ENCODE peak calls at places on chromosomes 2 and 18, in seven cellular contexts. E, I, H, J, W, N and B are unnamed samples.

GRCh38 chr2:68041704-68042245 is 21.0 kb downstream of the C1D start:
- DNase-seq in H (no peak), I (no peak), N (no peak), J (no peak), E (no peak), W (no peak), B (no peak)

GRCh38 chr2:88666576-88666975 is 24.9 kb upstream of the RPIA start:
- DNase-seq in N (no peak), I (no peak), H (no peak), E (no peak), J (no peak), W (no peak), B (no peak)

GRCh38 chr2:33425660-33426059 is 50.8 kb upstream of the RASGRP3 start:
- DNase-seq in E (peak; percentile 49), I (no peak), H (no peak), J (no peak), N (no peak), W (no peak), B (no peak)

GRCh38 chr2:237591021-237591370 is 462 bp upstream of the RAB17 start:
- DNase-seq in E (peak; percentile 29), N (no peak), I (no peak), W (no peak), J (no peak), H (peak; percentile 78), B (no peak)

GRCh38 chr2:60447943-60448342 is 105.5 kb downstream of the BCL11A start:
- DNase-seq in E (no peak), J (no peak), N (no peak), W (no peak), I (no peak), H (no peak), B (no peak)

GRCh38 chr18:7329036-7329435 is 98.1 kb downstream of the LRRC30 start:
- DNase-seq in J (no peak), W (no peak), I (no peak), H (no peak), E (peak; percentile 84), N (no peak), B (no peak)

GRCh38 chr18:70659026-70659726 is 370.3 kb downstream of the SOCS6 start:
- DNase-seq in E (peak; percentile 3), N (peak; percentile 45), I (no peak), W (no peak), J (no peak), H (no peak), B (no peak)

GRCh38 chr18:37258131-37258530 is 307.5 kb downstream of the CELF4 start:
- DNase-seq in H (no peak), I (no peak), W (no peak), E (no peak), N (no peak), J (no peak), B (no peak)

GRCh38 chr2:31979966-31980365 is 30.8 kb downstream of the MEMO1 start:
- DNase-seq in J (no peak), W (no peak), E (no peak), N (no peak), I (no peak), H (no peak), B (no peak)

GRCh38 chr2:11771971-11772615 is 25.7 kb downstream of the LPIN1 start:
- DNase-seq in H (no peak), E (no peak), J (no peak), I (no peak), W (no peak), N (no peak), B (no peak)

GRCh38 chr2:11540148-11540995 is 6.5 kb downstream of the GREB1 start:
- DNase-seq in J (peak; percentile 40), N (no peak), W (no peak), E (no peak), I (no peak), H (no peak), B (no peak)

GRCh38 chr2:205868773-205869333 is 186.6 kb downstream of the NRP2 start:
- DNase-seq in N (no peak), W (no peak), E (peak; percentile 68), J (no peak), H (no peak), I (no peak), B (no peak)

GRCh38 chr18:55401275-55401620 is 186.7 kb downstream of the TCF4 start:
- DNase-seq in W (no peak), I (no peak), N (no peak), H (no peak), E (no peak), J (no peak), B (no peak)

GRCh38 chr2:212997526-212998020 is 153.8 kb downstream of the IKZF2 start:
- DNase-seq in E (no peak), W (no peak), J (no peak), N (no peak), H (no peak), I (no peak), B (no peak)

GRCh38 chr2:38666578-38666926 is 638 bp downstream of the GALM start:
- DNase-seq in E (peak; percentile 10), I (peak; percentile 17), N (no peak), W (no peak), H (peak; percentile 56), J (no peak), B (no peak)

GRCh38 chr2:567865-568638 is 109.2 kb downstream of the TMEM18 start:
- DNase-seq in I (no peak), J (no peak), H (no peak), W (peak; percentile 62), E (peak; percentile 77), N (no peak), B (no peak)

GRCh38 chr2:70620020-70620419 is 66.4 kb upstream of the TGFA start:
- DNase-seq in W (no peak), J (no peak), N (no peak), H (no peak), E (no peak), I (no peak), B (no peak)

GRCh38 chr2:137947032-137947713 is 17.1 kb upstream of the HNMT start:
- DNase-seq in E (no peak), J (no peak), H (no peak), W (no peak), I (no peak), N (no peak), B (no peak)

GRCh38 chr2:129903586-129904425 is 75.7 kb upstream of the RAB6C start:
- DNase-seq in I (no peak), H (no peak), W (no peak), N (no peak), J (peak; percentile 68), E (no peak), B (no peak)

GRCh38 chr2:181660181-181660580 is 3.3 kb upstream of the CERKL start:
- DNase-seq in I (no peak), J (no peak), W (no peak), H (no peak), E (no peak), N (no peak), B (no peak)

GRCh38 chr2:74554821-74555531 is 456 bp downstream of the DOK1 start:
- DNase-seq in I (peak; percentile 67), N (no peak), H (peak; percentile 82), E (no peak), W (peak; percentile 43), J (no peak), B (no peak)

GRCh38 chr18:55579888-55580287 is 8.1 kb downstream of the TCF4 start:
- DNase-seq in E (no peak), I (no peak), H (no peak), N (no peak), W (no peak), J (no peak), B (no peak)

GRCh38 chr2:3457524-3458395 is 61.6 kb downstream of the ADI1 start:
- DNase-seq in E (no peak), W (no peak), N (no peak), H (no peak), J (no peak), I (no peak), B (no peak)

GRCh38 chr2:47724221-47724981 is 58.5 kb upstream of the MSH6 start:
- DNase-seq in I (no peak), J (no peak), H (no peak), W (no peak), E (peak; percentile 63), N (no peak), B (no peak)

GRCh38 chr18:23301971-23302370 is 151.1 kb upstream of the RIOK3 start:
- DNase-seq in I (no peak), W (no peak), E (no peak), N (no peak), H (no peak), J (no peak), B (no peak)

GRCh38 chr2:235747868-235748144 is 254.0 kb downstream of the AGAP1 start:
- DNase-seq in N (no peak), I (no peak), J (no peak), E (peak; percentile 76), H (no peak), W (no peak), B (no peak)

GRCh38 chr2:28273751-28274150 is 118.9 kb upstream of the FOSL2 start:
- DNase-seq in J (no peak), E (peak; percentile 53), I (no peak), W (no peak), N (no peak), H (no peak), B (no peak)

GRCh38 chr18:25435462-25435782 is 83.5 kb upstream of the ZNF521 start:
- DNase-seq in E (no peak), J (no peak), I (no peak), N (no peak), W (no peak), H (no peak), B (no peak)

GRCh38 chr2:179104736-179105135 is 54.8 kb upstream of the CCDC141 start:
- DNase-seq in J (no peak), H (no peak), I (no peak), W (no peak), N (no peak), E (no peak), B (no peak)

GRCh38 chr2:170218456-170218855 is 40.5 kb downstream of the MYO3B start:
- DNase-seq in W (no peak), E (no peak), I (no peak), H (no peak), N (no peak), J (no peak), B (no peak)

GRCh38 chr18:48022531-48023330 is 92.3 kb upstream of the SMAD2 start:
- DNase-seq in E (peak; percentile 71), J (no peak), H (no peak), I (peak; percentile 53), N (no peak), W (no peak), B (no peak)
- H3K27ac ChIP-seq in E (peak overlapping the region; percentile 3), J (no peak overlapping the region), H (no peak overlapping the region), I (no peak overlapping the region), N (no peak overlapping the region), W (no peak overlapping the region), B (no peak overlapping the region)

GRCh38 chr18:3592864-3593263 is 142.9 kb downstream of the TGIF1 start:
- DNase-seq in J (no peak), W (no peak), E (no peak), N (no peak), I (peak; percentile 27), H (no peak), B (no peak)
- H3K27ac ChIP-seq in J (peak overlapping the region; percentile 95), W (peak overlapping the region; percentile 94), E (peak overlapping the region; percentile 96), N (peak overlapping the region; percentile 95), I (peak overlapping the region; percentile 94), H (peak overlapping the region; percentile 96), B (peak overlapping the region; percentile 90)

GRCh38 chr18:12645751-12646203 is 12.1 kb downstream of the SPIRE1 start:
- DNase-seq in I (no peak), H (peak; percentile 69), J (peak; percentile 57), W (peak; percentile 30), E (no peak), N (no peak), B (peak; percentile 20)
- H3K27ac ChIP-seq in I (no peak overlapping the region), H (no peak overlapping the region), J (peak overlapping the region; percentile 58), W (peak overlapping the region; percentile 82), E (no peak overlapping the region), N (no peak overlapping the region), B (no peak overlapping the region)

GRCh38 chr2:141728142-141728541 is 402.7 kb downstream of the LRP1B start:
- DNase-seq in H (no peak), W (no peak), E (no peak), I (no peak), N (no peak), J (no peak), B (no peak)
- H3K27ac ChIP-seq in H (no peak overlapping the region), W (no peak overlapping the region), E (no peak overlapping the region), I (no peak overlapping the region), N (no peak overlapping the region), J (no peak overlapping the region), B (no peak overlapping the region)